ENCODE peak calls at places on chromosomes 5 and 9, in eight cellular contexts. B, F, R, U, V, D, A and Z are unnamed samples.

GRCh38 chr9:126470251-126470993 is 143.3 kb upstream of the LMX1B start:
- DNase-seq in B (no peak), F (no peak), R (no peak), U (no peak), V (no peak), D (no peak), A (no peak), Z (peak)

GRCh38 chr9:86764230-86765039 is 182.9 kb downstream of the GAS1 start:
- DNase-seq in B (no peak), F (no peak), R (no peak), U (no peak), V (no peak), D (no peak), A (no peak), Z (no peak)

GRCh38 chr9:35341585-35341984 is 148.3 kb upstream of the RUSC2 start:
- DNase-seq in B (no peak), F (no peak), R (no peak), U (no peak), V (no peak), D (peak), A (peak), Z (no peak)

GRCh38 chr5:1294839-1295649 is at the start of gene TERT:
- DNase-seq in B (no peak), F (peak), R (peak), U (no peak), V (no peak), D (no peak), A (no peak), Z (peak)

GRCh38 chr5:110785356-110785755 is 46.5 kb downstream of the SLC25A46 start:
- DNase-seq in B (no peak), F (no peak), R (no peak), U (no peak), V (no peak), D (peak), A (no peak), Z (no peak)

GRCh38 chr9:80698725-80699124 is 990.6 kb downstream of the TLE1 start:
- DNase-seq in B (no peak), F (no peak), R (no peak), U (no peak), V (no peak), D (peak), A (no peak), Z (no peak)

GRCh38 chr5:119532637-119533036 is 80.3 kb downstream of the HSD17B4 start:
- DNase-seq in B (no peak), F (no peak), R (no peak), U (no peak), V (no peak), D (no peak), A (no peak), Z (no peak)

GRCh38 chr9:14313378-14313940 is 482 bp downstream of the NFIB start:
- DNase-seq in B (no peak), F (no peak), R (no peak), U (no peak), V (no peak), D (peak), A (no peak), Z (no peak)

GRCh38 chr5:139514486-139514856 is 31.9 kb upstream of the STING1 start:
- DNase-seq in B (no peak), F (no peak), R (no peak), U (no peak), V (no peak), D (no peak), A (no peak), Z (no peak)

GRCh38 chr9:106075991-106076390 is 381.6 kb downstream of the TMEM38B start:
- DNase-seq in B (no peak), F (no peak), R (no peak), U (no peak), V (no peak), D (peak), A (no peak), Z (no peak)

GRCh38 chr5:31733365-31733764 is 94.4 kb downstream of the PDZD2 start:
- DNase-seq in B (no peak), F (no peak), R (no peak), U (no peak), V (no peak), D (no peak), A (no peak), Z (no peak)

GRCh38 chr5:177473461-177473991 is at the start of gene DBN1:
- DNase-seq in B (no peak), F (peak), R (no peak), U (no peak), V (no peak), D (peak), A (no peak), Z (no peak)

GRCh38 chr9:118459832-118460425 is 755.7 kb downstream of the TLR4 start:
- DNase-seq in B (peak), F (no peak), R (no peak), U (no peak), V (no peak), D (no peak), A (no peak), Z (no peak)

GRCh38 chr9:131405429-131405828 is 11.5 kb downstream of the PRRC2B start:
- DNase-seq in B (no peak), F (no peak), R (no peak), U (no peak), V (no peak), D (peak), A (no peak), Z (no peak)

GRCh38 chr5:138874771-138875628 is at the start of gene LRRTM2:
- DNase-seq in B (no peak), F (no peak), R (no peak), U (no peak), V (no peak), D (peak), A (peak), Z (no peak)

GRCh38 chr5:85397451-85397850 is 1012.8 kb upstream of the EDIL3 start:
- DNase-seq in B (no peak), F (no peak), R (no peak), U (no peak), V (no peak), D (no peak), A (no peak), Z (no peak)

GRCh38 chr9:127159949-127160610 is 37.6 kb upstream of the ANGPTL2 start:
- DNase-seq in B (no peak), F (no peak), R (no peak), U (no peak), V (no peak), D (no peak), A (no peak), Z (no peak)

GRCh38 chr5:7078901-7079300 is 317.0 kb upstream of the ADCY2 start:
- DNase-seq in B (peak), F (peak), R (no peak), U (no peak), V (no peak), D (no peak), A (no peak), Z (no peak)

GRCh38 chr9:38641985-38642864 is 21.8 kb upstream of the ANKRD18A start:
- DNase-seq in B (peak), F (peak), R (no peak), U (no peak), V (no peak), D (peak), A (peak), Z (no peak)

GRCh38 chr5:76742586-76742985 is 26.7 kb downstream of the F2R start:
- DNase-seq in B (no peak), F (no peak), R (no peak), U (no peak), V (no peak), D (peak), A (peak), Z (no peak)

GRCh38 chr5:138282918-138283742 is 8.7 kb upstream of the GFRA3 start:
- DNase-seq in B (peak), F (peak), R (no peak), U (peak), V (no peak), D (peak), A (peak), Z (no peak)

GRCh38 chr5:81425569-81425968 is 31.6 kb upstream of the ACOT12 start:
- DNase-seq in B (peak), F (peak), R (no peak), U (peak), V (no peak), D (peak), A (no peak), Z (no peak)

GRCh38 chr5:123512631-123513461 is 869 bp downstream of the CSNK1G3 start:
- DNase-seq in B (no peak), F (peak), R (peak), U (no peak), V (peak), D (peak), A (no peak), Z (peak)

GRCh38 chr5:129460121-129460950 is at the start of gene ADAMTS19:
- DNase-seq in B (no peak), F (no peak), R (no peak), U (no peak), V (no peak), D (peak), A (no peak), Z (no peak)

GRCh38 chr9:133980864-133981588 is 11.1 kb downstream of the VAV2 start:
- DNase-seq in B (no peak), F (no peak), R (no peak), U (no peak), V (peak), D (no peak), A (no peak), Z (no peak)

GRCh38 chr5:56155085-56155484 is 78.0 kb downstream of the ANKRD55 start:
- DNase-seq in B (no peak), F (no peak), R (no peak), U (no peak), V (no peak), D (peak), A (no peak), Z (no peak)

GRCh38 chr9:750264-750967 is 91.1 kb upstream of the DMRT1 start:
- DNase-seq in B (peak), F (no peak), R (no peak), U (no peak), V (no peak), D (no peak), A (no peak), Z (no peak)

GRCh38 chr5:174383196-174384178 is 338.0 kb downstream of the NSG2 start:
- DNase-seq in B (no peak), F (no peak), R (no peak), U (no peak), V (no peak), D (peak), A (no peak), Z (no peak)

GRCh38 chr9:127923771-127924170 is 6.8 kb downstream of the PIP5KL1 start:
- DNase-seq in B (no peak), F (no peak), R (no peak), U (peak), V (no peak), D (peak), A (peak), Z (no peak)

GRCh38 chr9:98318834-98319478 is 63.5 kb upstream of the TBC1D2 start:
- DNase-seq in B (no peak), F (no peak), R (no peak), U (no peak), V (no peak), D (no peak), A (no peak), Z (no peak)

GRCh38 chr5:54146906-54147305 is 163.5 kb downstream of the ARL15 start:
- DNase-seq in B (no peak), F (no peak), R (no peak), U (no peak), V (no peak), D (no peak), A (no peak), Z (no peak)

GRCh38 chr5:57494104-57495098 is 11.8 kb upstream of the ACTBL2 start:
- DNase-seq in B (peak), F (no peak), R (peak), U (peak), V (no peak), D (peak), A (peak), Z (no peak)